ENCODE peak calls at places on chromosomes 6 and 20, in seven cellular contexts. M is K562, R is suprapubic skin, P is thyroid gland, T is esophagus muscularis mucosa, Y is stomach, N is HepG2. U is an unnamed sample.

GRCh38 chr20:46293084-46293483 is 15.2 kb downstream of the CDH22 start:
- DNase-seq in M (peak), R (no peak), P (no peak), T (no peak), Y (no peak), N (peak), U (peak)

GRCh38 chr6:123888779-123889513 is 85.3 kb downstream of the NKAIN2 start:
- DNase-seq in M (no peak), R (no peak), P (no peak), T (no peak), Y (no peak), N (no peak), U (no peak)

GRCh38 chr6:98957440-98957839 is 9.7 kb upstream of the FBXL4 start:
- DNase-seq in M (no peak), R (no peak), P (peak), T (no peak), Y (no peak), N (peak), U (peak)

GRCh38 chr6:35148167-35148741 is 7.1 kb upstream of the TCP11 start:
- DNase-seq in M (no peak), R (no peak), P (peak), T (no peak), Y (no peak), N (no peak), U (peak)

GRCh38 chr6:167669870-167670802 is 156.6 kb upstream of the AFDN start:
- DNase-seq in M (no peak), R (no peak), P (no peak), T (no peak), Y (no peak), N (no peak), U (no peak)

GRCh38 chr6:126631343-126631742 is 291.4 kb downstream of the CENPW start:
- DNase-seq in M (no peak), R (no peak), P (no peak), T (no peak), Y (no peak), N (no peak), U (no peak)

GRCh38 chr6:56851104-56851503 is 103.8 kb upstream of the BEND6 start:
- DNase-seq in M (no peak), R (no peak), P (no peak), T (no peak), Y (no peak), N (no peak), U (no peak)

GRCh38 chr20:9021699-9022098 is 47.2 kb upstream of the PLCB4 start:
- DNase-seq in M (peak), R (no peak), P (no peak), T (no peak), Y (no peak), N (no peak), U (peak)

GRCh38 chr6:169371344-169372144 is 117.9 kb upstream of the THBS2 start:
- DNase-seq in M (no peak), R (no peak), P (no peak), T (no peak), Y (no peak), N (peak), U (no peak)

GRCh38 chr6:43948527-43949450 is 178.5 kb downstream of the MRPL14 start:
- DNase-seq in M (no peak), R (no peak), P (no peak), T (no peak), Y (no peak), N (no peak), U (no peak)

GRCh38 chr6:40798069-40798770 is 211.1 kb upstream of the LRFN2 start:
- DNase-seq in M (no peak), R (no peak), P (no peak), T (no peak), Y (no peak), N (no peak), U (no peak)

GRCh38 chr6:151425561-151425960 is 26.4 kb downstream of the RMND1 start:
- DNase-seq in M (no peak), R (no peak), P (no peak), T (no peak), Y (no peak), N (no peak), U (no peak)

GRCh38 chr20:21214431-21214830 is 88.5 kb downstream of the KIZ start:
- DNase-seq in M (no peak), R (no peak), P (no peak), T (no peak), Y (no peak), N (peak), U (no peak)

GRCh38 chr6:51515052-51515402 is 572.4 kb downstream of the PKHD1 start:
- DNase-seq in M (no peak), R (no peak), P (no peak), T (no peak), Y (no peak), N (no peak), U (no peak)

GRCh38 chr6:169959129-169960002 is 207.9 kb downstream of the ERMARD start:
- DNase-seq in M (no peak), R (peak), P (peak), T (peak), Y (peak), N (no peak), U (no peak)

GRCh38 chr6:166056637-166057036 is 111.0 kb downstream of the TBXT start:
- DNase-seq in M (no peak), R (no peak), P (no peak), T (no peak), Y (no peak), N (no peak), U (no peak)

GRCh38 chr6:38113810-38114577 is 294.5 kb downstream of the ZFAND3 start:
- DNase-seq in M (no peak), R (no peak), P (no peak), T (no peak), Y (no peak), N (no peak), U (no peak)

GRCh38 chr6:110043366-110043994 is 65.4 kb downstream of the GPR6 start:
- DNase-seq in M (no peak), R (no peak), P (no peak), T (peak), Y (no peak), N (no peak), U (no peak)

GRCh38 chr20:53884859-53885654 is 185.3 kb downstream of the BCAS1 start:
- DNase-seq in M (no peak), R (no peak), P (no peak), T (no peak), Y (no peak), N (no peak), U (no peak)

GRCh38 chr20:38730167-38730988 is 6.1 kb downstream of the SLC32A1 start:
- DNase-seq in M (no peak), R (no peak), P (no peak), T (no peak), Y (no peak), N (no peak), U (no peak)

GRCh38 chr20:8454137-8454712 is 322.2 kb downstream of the PLCB1 start:
- DNase-seq in M (no peak), R (no peak), P (no peak), T (no peak), Y (no peak), N (peak), U (peak)

GRCh38 chr6:168968228-168968627 is 285.4 kb downstream of the THBS2 start:
- DNase-seq in M (peak), R (no peak), P (no peak), T (no peak), Y (no peak), N (peak), U (no peak)

GRCh38 chr6:144621332-144621731 is 336.2 kb downstream of the UTRN start:
- DNase-seq in M (no peak), R (no peak), P (no peak), T (no peak), Y (no peak), N (no peak), U (no peak)

GRCh38 chr20:16560216-16560615 is 13.0 kb downstream of the KIF16B start:
- DNase-seq in M (no peak), R (no peak), P (no peak), T (no peak), Y (no peak), N (no peak), U (no peak)

GRCh38 chr6:53090576-53090975 is 25.4 kb downstream of the FBXO9 start:
- DNase-seq in M (no peak), R (no peak), P (no peak), T (no peak), Y (no peak), N (no peak), U (no peak)

GRCh38 chr20:11919046-11919445 is 1.4 kb downstream of the BTBD3 start:
- DNase-seq in M (no peak), R (no peak), P (peak), T (no peak), Y (peak), N (no peak), U (no peak)

DNA sequence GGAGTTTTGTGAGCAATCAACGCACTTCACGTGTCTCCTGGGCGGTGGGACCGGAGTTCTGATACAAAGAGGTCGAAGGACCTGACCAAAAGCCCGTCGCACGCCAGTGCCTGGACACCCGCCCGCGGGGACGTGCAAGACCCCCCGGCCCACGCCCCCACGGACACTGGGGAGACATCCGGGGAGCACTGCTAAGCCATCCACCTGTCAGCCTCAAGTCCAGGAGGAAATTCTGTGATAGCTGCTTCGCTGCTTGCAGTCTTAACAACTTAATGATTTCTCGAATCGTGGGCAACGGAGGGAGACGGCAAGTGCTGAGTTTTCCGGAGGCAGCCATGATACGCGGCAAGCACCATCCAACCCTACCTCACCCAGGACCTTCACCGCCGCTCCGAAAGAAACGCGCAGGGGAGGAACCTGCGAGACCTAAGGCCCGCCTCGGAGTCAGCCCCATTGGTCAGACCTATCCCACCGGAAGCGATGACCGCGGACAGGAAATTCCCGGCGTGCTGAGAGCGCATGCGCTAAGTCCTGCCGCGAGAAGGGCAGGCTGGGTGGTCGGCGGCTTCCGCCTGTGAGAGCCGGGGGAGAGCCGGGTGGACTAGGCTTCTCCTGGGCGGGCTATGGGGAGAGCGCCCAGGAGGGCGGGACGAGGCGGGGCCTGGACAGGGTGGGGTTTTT is at the start of gene TFB1M:
- DNase-seq in M (peak), R (peak), P (peak), T (peak), Y (peak), N (peak), U (peak)
- TF ChIP-seq POLR2A in M (peak), R (peak), P (peak), T (peak), Y (no peak), N (peak), U (peak)

DNA sequence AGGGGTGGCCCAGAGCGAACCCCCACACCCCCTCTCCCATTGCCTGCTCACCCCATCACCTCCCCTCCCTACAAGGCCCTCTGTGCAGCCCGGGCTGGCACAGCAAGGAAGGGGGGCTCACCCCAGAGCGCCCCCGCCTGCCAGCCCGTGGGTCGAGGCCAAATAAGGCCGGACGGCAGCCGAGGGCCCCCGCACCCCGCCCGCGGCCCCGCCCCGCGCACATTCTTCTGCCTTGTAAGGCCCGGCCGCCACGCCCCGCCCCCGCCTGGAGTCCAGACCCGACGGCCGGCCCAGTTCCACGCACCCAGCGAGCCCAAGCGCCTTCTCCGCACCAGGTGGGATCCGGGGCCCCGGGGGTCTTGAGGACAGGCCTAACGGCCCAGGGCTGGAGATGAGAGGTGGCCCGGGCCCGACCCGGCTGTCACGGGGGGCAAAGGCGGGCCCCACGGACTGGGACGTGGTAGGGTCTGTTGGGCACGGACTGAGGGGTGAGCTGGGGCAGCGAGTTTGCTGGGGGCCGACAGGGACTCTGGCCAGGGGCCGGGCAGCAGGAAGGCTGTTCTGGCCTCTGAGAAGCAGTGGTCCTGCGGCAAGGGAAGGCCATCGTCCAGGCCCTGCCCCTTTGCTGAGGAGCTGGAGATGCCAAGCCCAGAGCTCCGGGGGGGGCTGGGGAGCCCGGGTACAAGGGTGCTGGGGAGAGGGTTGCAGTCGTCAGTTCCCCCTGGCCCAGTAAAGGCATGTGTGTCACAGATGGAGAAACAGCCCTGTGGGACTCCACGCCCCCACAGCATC is at the start of gene MYL9:
- DNase-seq in M (peak), R (peak), P (peak), T (peak), Y (peak), N (no peak), U (peak)
- TF ChIP-seq POLR2A in M (no peak), R (no peak), P (peak), T (no peak), Y (no peak), N (no peak), U (peak)

GRCh38 chr6:6812427-6812826 is 223.9 kb downstream of the LY86 start:
- DNase-seq in M (no peak), R (no peak), P (no peak), T (no peak), Y (no peak), N (no peak), U (no peak)

GRCh38 chr6:6810727-6811126 is 222.2 kb downstream of the LY86 start:
- DNase-seq in M (no peak), R (no peak), P (no peak), T (no peak), Y (no peak), N (no peak), U (no peak)

GRCh38 chr6:6808915-6809314 is 220.4 kb downstream of the LY86 start:
- DNase-seq in M (no peak), R (no peak), P (no peak), T (no peak), Y (no peak), N (no peak), U (no peak)

GRCh38 chr6:6808343-6808742 is 219.8 kb downstream of the LY86 start:
- DNase-seq in M (no peak), R (no peak), P (no peak), T (no peak), Y (no peak), N (no peak), U (no peak)

GRCh38 chr6:6811151-6812002 is 222.9 kb downstream of the LY86 start:
- DNase-seq in M (no peak), R (no peak), P (no peak), T (no peak), Y (peak), N (peak), U (peak)
- TF ChIP-seq POLR2A in M (no peak), R (no peak), P (no peak), T (no peak), Y (no peak), N (no peak), U (no peak)

GRCh38 chr6:104418125-104418524 is 441.6 kb downstream of the HACE1 start:
- DNase-seq in M (no peak), R (no peak), P (no peak), T (no peak), Y (no peak), N (no peak), U (no peak)
- TF ChIP-seq POLR2A in M (no peak), R (no peak), P (no peak), T (no peak), Y (no peak), N (no peak), U (no peak)

DNA sequence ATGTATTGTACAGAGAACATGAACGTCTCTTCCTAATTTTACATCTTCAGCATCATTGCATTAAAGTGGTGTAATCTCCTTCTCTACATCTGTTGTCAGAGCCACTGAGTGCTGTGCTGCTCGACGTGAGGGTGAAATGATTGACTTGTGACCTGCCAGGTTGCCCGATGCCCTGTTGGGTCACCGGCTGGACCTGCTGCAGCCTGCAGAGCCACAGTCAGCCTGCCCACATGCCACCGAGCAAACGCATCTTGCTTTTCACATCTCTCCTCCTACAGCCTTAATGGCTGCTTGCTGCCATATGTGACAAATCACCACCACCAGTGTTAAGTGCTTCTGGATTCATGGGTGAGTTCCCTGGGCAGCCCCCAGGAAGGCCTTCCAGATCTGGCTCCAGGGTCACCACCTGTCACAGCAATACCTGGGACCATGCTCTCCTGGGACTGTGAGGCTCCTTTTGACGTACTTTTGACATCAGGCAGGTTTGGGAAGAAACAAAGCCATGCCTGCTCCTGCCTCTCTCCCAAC is 80.3 kb downstream of the ASXL1 start:
- DNase-seq in M (no peak), R (no peak), P (no peak), T (no peak), Y (no peak), N (no peak), U (no peak)
- TF ChIP-seq POLR2A in M (no peak), R (no peak), P (no peak), T (no peak), Y (no peak), N (no peak), U (no peak)

DNA sequence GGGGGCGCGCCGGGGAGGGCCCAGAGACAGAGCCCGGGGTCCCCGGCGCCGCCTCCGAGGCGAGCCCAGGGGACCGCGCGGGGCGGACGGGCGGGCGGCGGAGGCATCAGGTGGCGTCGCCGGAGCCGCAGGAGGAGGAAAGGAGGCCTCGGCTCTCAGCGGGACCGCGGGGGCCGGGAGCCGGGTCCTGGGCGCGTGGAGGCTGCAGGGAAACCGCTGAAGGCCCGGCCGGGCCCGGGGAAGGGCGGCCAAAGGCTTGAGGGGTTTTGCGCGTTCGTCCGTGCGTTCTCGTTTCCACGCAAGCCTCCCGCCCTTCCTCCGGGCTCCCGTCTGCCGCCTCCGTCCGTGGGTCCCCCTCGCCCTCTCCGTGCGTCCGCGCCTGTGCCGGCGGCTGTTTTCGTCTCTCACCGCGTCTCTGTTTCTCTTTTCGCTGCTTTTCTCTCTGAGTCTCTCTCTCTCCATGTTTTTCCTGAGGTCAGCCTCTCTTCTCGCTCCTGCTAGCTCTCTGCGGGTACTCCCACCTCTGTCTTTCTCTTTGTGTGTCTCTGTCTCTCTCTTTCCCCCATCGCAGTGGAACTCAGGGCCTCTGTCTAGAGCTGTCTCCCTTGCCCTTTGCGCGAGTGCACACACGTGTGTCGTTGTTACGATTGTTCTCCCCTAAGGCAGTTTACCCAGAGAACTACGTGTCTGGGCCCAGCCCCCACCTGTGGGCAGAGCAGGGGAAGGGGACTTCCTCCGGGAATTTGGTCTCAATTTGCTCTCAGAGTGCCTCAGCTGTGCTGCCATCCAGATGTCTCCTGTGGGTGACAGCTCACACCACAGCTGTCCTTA is 2.1 kb downstream of the IRF4 start:
- DNase-seq in M (no peak), R (no peak), P (no peak), T (no peak), Y (no peak), N (no peak), U (no peak)
- TF ChIP-seq POLR2A in M (no peak), R (no peak), P (no peak), T (no peak), Y (no peak), N (no peak), U (no peak)